ENCODE peak calls at places on chromosomes 6 and 20, in five cellular contexts. T is stomach, G is Peyer's patch, S is lower leg skin, K is HCT116. L is an unnamed sample.

GRCh38 chr6:30610065-30610464 is 7.0 kb downstream of the PPP1R10 start:
- DNase-seq in S (no peak), K (no peak), T (no peak), G (no peak), L (no peak)

GRCh38 chr6:137873273-137873762 is 6.3 kb downstream of the TNFAIP3 start:
- DNase-seq in T (peak), K (no peak), S (peak), G (peak), L (peak)

GRCh38 chr6:46848684-46849360 is 55.6 kb downstream of the MEP1A start:
- DNase-seq in G (peak), T (peak), K (peak), S (peak), L (peak)

GRCh38 chr20:62236674-62236996 is 1.7 kb upstream of the OSBPL2 start:
- DNase-seq in G (no peak), S (no peak), T (no peak), K (no peak), L (no peak)

GRCh38 chr20:17822039-17822438 is 122.3 kb downstream of the BANF2 start:
- DNase-seq in K (no peak), T (peak), G (no peak), S (no peak), L (peak)

GRCh38 chr20:47672886-47673670 is 112.2 kb downstream of the SULF2 start:
- DNase-seq in G (no peak), S (no peak), T (no peak), K (no peak), L (no peak)

GRCh38 chr6:17813561-17813960 is 106.8 kb upstream of the NUP153 start:
- DNase-seq in G (no peak), T (no peak), S (no peak), K (no peak), L (no peak)

GRCh38 chr20:57656821-57657536 is 36.8 kb upstream of the ZBP1 start:
- DNase-seq in S (peak), T (peak), K (no peak), G (peak), L (no peak)

GRCh38 chr6:157669747-157670216 is 153.3 kb upstream of the SNX9 start:
- DNase-seq in S (peak), T (peak), G (peak), K (no peak), L (peak)

GRCh38 chr6:72250664-72251063 is 364.3 kb downstream of the RIMS1 start:
- DNase-seq in S (no peak), K (no peak), G (no peak), T (no peak), L (no peak)
- TF ChIP-seq CTCF in S (no peak), K (no peak), G (no peak), T (no peak), L (no peak)

GRCh38 chr6:34248727-34249468 is at the start of gene SMIM29:
- DNase-seq in S (peak), K (peak), G (peak), T (peak), L (peak)

GRCh38 chr6:34246563-34247391 is 2.0 kb downstream of the SMIM29 start:
- DNase-seq in T (no peak), G (peak), S (no peak), K (no peak), L (no peak)

GRCh38 chr6:34249469-34250370 is 914 bp upstream of the SMIM29 start:
- DNase-seq in G (no peak), T (no peak), S (no peak), K (no peak), L (no peak)

GRCh38 chr6:34247481-34248197 is 1.2 kb downstream of the SMIM29 start:
- DNase-seq in K (no peak), T (no peak), G (no peak), S (no peak), L (no peak)

DNA sequence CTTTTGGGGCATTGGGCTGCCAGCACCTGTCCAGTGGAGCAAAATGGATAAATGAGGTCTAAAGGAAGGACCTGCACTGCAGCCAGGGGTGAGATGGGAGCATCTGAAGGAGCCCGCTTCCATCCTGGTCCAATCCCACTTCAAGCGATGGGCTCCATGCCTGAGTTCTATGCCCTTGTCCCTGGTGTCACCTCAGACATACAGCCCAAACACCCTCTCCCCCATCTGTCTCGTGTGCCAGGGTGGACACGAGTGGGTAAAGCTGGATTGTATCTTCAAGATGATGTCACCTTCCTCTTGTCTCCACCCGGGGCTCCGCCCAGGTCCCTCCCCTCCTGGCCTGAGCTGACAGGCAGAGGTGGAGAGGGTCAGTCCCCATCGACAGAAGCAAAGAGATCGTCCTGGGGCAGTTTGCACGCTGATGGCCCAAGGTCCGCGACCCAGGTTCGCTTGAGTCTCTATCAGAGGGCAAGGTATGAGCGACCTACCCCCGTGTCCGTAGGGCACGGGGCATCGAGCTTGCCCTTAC is 544 bp downstream of the SMIM29 start:
- DNase-seq in G (peak), S (no peak), T (peak), K (no peak), L (peak)
- TF ChIP-seq POLR2A in G (no peak), S (no peak), T (no peak), K (no peak), L (no peak)

DNA sequence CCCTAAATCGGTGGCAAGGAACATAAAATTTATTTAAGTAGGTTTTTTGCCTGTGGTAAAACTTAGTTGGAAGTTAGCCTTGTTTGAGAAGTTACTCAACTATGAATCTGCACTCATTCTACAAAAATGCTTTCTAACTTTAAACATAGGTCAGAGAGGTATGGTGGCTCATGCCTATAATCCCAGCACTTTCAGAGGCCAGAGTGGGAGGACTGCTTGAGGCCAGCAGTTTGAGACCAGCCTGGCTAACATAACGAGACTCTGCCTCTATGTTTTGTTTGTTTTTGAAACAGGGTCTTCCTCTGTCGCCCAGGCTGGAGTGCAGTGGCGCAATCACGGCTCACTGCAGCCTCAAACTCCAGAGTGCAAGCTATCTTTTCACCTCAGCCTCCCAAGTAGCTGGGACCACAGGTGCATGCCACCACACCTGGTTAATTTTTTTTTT is 16.2 kb downstream of the USP49 start:
- DNase-seq in G (no peak), S (no peak), T (no peak), K (no peak), L (no peak)
- H3K4me3 ChIP-seq in G (no peak), S (no peak), T (no peak), K (no peak), L (no peak)

GRCh38 chr6:130148181-130148580 is 74.6 kb downstream of the SAMD3 start:
- DNase-seq in G (no peak), K (no peak), T (no peak), S (no peak), L (no peak)
- TF ChIP-seq CTCF in G (no peak), K (peak), T (no peak), S (no peak), L (no peak)

GRCh38 chr20:35735828-35736470 is 6.1 kb downstream of the RBM39 start:
- DNase-seq in S (no peak), G (no peak), K (no peak), T (no peak), L (no peak)
- TF ChIP-seq POLR2A in S (no peak), G (no peak), K (no peak), T (no peak), L (no peak)

L was measured in transverse colon.